ENCODE peak calls at places on chromosomes 12 and 14, in six cellular contexts. I is IMR-90, W is H9, P is H1, C is neuronal stem cell, B is mesenchymal stem cell. L is an unnamed sample.

GRCh38 chr12:114671664-114672476 is 12.1 kb downstream of the TBX3 start:
- DNase-seq in C (peak; percentile 45), I (peak; percentile 69), P (peak; percentile 78), B (peak; percentile 72), W (peak; percentile 75), L (no peak)

GRCh38 chr12:127803545-127803944 is 463.4 kb upstream of the TMEM132C start:
- DNase-seq in I (no peak), C (no peak), B (no peak), W (no peak), P (no peak), L (no peak)

GRCh38 chr12:55742719-55743130 is at the start of gene GDF11:
- DNase-seq in P (peak; percentile 82), W (peak; percentile 88), I (peak; percentile 74), C (peak; percentile 80), B (peak; percentile 88), L (peak; percentile 60)

GRCh38 chr14:102777711-102778615 is 714 bp downstream of the TRAF3 start:
- DNase-seq in C (no peak), B (peak; percentile 11), W (peak; percentile 27), I (peak; percentile 47), P (no peak), L (no peak)

GRCh38 chr14:68884031-68885030 is 91.5 kb upstream of the ZFP36L1 start:
- DNase-seq in W (no peak), C (no peak), P (no peak), I (peak; percentile 96), B (no peak), L (no peak)

GRCh38 chr12:105444050-105444808 is 113.7 kb downstream of the C12orf75 start:
- DNase-seq in W (no peak), I (peak; percentile 42), C (no peak), P (no peak), B (no peak), L (peak; percentile 69)

GRCh38 chr14:50122291-50122690 is 5.9 kb upstream of the VCPKMT start:
- DNase-seq in I (no peak), B (no peak), C (no peak), P (no peak), W (no peak), L (no peak)

GRCh38 chr14:29054119-29054518 is 287.5 kb downstream of the FOXG1 start:
- DNase-seq in B (no peak), W (no peak), P (no peak), I (peak; percentile 7), C (no peak), L (no peak)

GRCh38 chr12:47527816-47528215 is 178.0 kb downstream of the RPAP3 start:
- DNase-seq in I (peak; percentile 30), P (no peak), B (peak; percentile 25), W (no peak), C (no peak), L (peak; percentile 95)

GRCh38 chr12:45219621-45220020 is 3.7 kb downstream of the ANO6 start:
- DNase-seq in I (no peak), B (no peak), C (no peak), W (no peak), P (no peak), L (no peak)

GRCh38 chr14:30389134-30389900 is 169.6 kb upstream of the G2E3 start:
- DNase-seq in I (no peak), C (no peak), B (no peak), P (no peak), W (no peak), L (no peak)

GRCh38 chr12:100718212-100718611 is 76.4 kb upstream of the ANO4 start:
- DNase-seq in W (no peak), B (peak; percentile 64), C (no peak), P (no peak), I (no peak), L (no peak)

GRCh38 chr12:66548338-66549049 is 130.4 kb downstream of the GRIP1 start:
- DNase-seq in I (no peak), W (no peak), C (no peak), P (no peak), B (no peak), L (no peak)

GRCh38 chr14:20191396-20191795 is 700 bp downstream of the OR11G2 start:
- DNase-seq in C (no peak), W (no peak), B (no peak), I (no peak), P (no peak), L (no peak)

GRCh38 chr14:20197459-20197858 is 6.8 kb downstream of the OR11G2 start:
- DNase-seq in B (no peak), P (no peak), W (no peak), C (no peak), I (no peak), L (no peak)

GRCh38 chr14:20198991-20199390 is 8.3 kb downstream of the OR11G2 start:
- DNase-seq in W (no peak), B (no peak), P (no peak), C (no peak), I (no peak), L (no peak)

GRCh38 chr14:20194101-20194500 is 3.4 kb downstream of the OR11G2 start:
- DNase-seq in W (no peak), I (no peak), P (no peak), B (no peak), C (no peak), L (no peak)

GRCh38 chr14:20195911-20196310 is 5.2 kb downstream of the OR11G2 start:
- DNase-seq in P (no peak), B (no peak), C (no peak), W (no peak), I (no peak), L (no peak)
- H4K91ac ChIP-seq in P (no peak overlapping the region), B (no peak overlapping the region), C (no peak overlapping the region), W (no peak overlapping the region), I (no peak overlapping the region), L (no peak overlapping the region)

DNA sequence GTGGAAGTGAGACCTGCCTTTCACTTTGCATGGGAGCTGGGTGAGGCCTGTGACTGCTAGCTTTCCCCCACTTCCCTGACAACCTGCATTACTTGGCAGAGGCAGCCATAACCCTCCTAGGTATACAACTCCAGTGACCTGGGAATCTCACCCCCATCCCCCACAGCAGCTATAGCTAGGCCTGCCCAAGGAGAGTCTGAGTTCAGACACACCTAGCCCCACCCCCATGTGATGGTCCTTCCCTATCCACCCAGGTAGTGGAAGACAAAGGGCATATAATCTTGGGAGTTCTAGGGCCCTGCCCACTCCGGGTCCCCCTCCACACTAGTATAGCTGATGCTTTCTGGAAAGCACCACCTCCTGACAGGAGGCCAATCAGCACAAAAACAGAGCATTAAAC is 6.3 kb upstream of the STRAP start:
- DNase-seq in B (no peak), C (no peak), P (no peak), W (no peak), I (no peak), L (no peak)
- H3K14ac ChIP-seq in B (no peak overlapping the region), C (no peak overlapping the region), P (no peak overlapping the region), W (no peak overlapping the region), I (no peak overlapping the region), L (no peak overlapping the region)

GRCh38 chr12:98352835-98353234 is 162.6 kb upstream of the TMPO start:
- DNase-seq in W (no peak), P (no peak), B (peak; percentile 60), C (no peak), I (no peak), L (no peak)
- H2AK5ac ChIP-seq in W (no peak overlapping the region), P (no peak overlapping the region), B (no peak overlapping the region), C (no peak overlapping the region), I (no peak overlapping the region), L (no peak overlapping the region)

GRCh38 chr12:53500776-53501614 is at the start of gene TARBP2:
- DNase-seq in B (peak; percentile 100), W (peak; percentile 100), C (peak; percentile 99), P (peak; percentile 97), I (peak; percentile 100), L (peak; percentile 99)
- H4K91ac ChIP-seq in B (peak within 1 kb of the TSS; percentile 97), W (no peak within 1 kb of the TSS), C (peak within 1 kb of the TSS; percentile 97), P (peak within 1 kb of the TSS; percentile 96), I (peak within 1 kb of the TSS; percentile 98), L (peak within 1 kb of the TSS; percentile 90)

GRCh38 chr12:132028111-132028510 is 78.4 kb downstream of the EP400 start:
- DNase-seq in I (no peak), P (no peak), C (no peak), W (no peak), B (no peak), L (no peak)
- H3K14ac ChIP-seq in I (no peak overlapping the region), P (no peak overlapping the region), C (no peak overlapping the region), W (no peak overlapping the region), B (no peak overlapping the region), L (no peak overlapping the region)